ENCODE peak calls at places on chromosomes 16 and 17, in six cellular contexts. J is lower lobe of right lung, H is GM06990, O is body of pancreas, C is DND-41, I is cardiac muscle cell. P is an unnamed sample.

GRCh38 chr17:1197379-1197778 is 17.6 kb upstream of the ABR start:
- DNase-seq in J (peak; percentile 57), C (peak; percentile 20), O (no peak), I (peak; percentile 91), H (no peak), P (no peak)

GRCh38 chr17:4833941-4834501 is 881 bp downstream of the MINK1 start:
- DNase-seq in C (peak; percentile 36), J (peak; percentile 61), O (peak; percentile 30), I (peak; percentile 53), H (no peak), P (no peak)

GRCh38 chr17:77141846-77142449 is 1.2 kb downstream of the SEC14L1 start:
- DNase-seq in I (no peak), O (no peak), J (no peak), H (no peak), C (no peak), P (no peak)

GRCh38 chr16:7103056-7103455 is 229.6 kb upstream of the RBFOX1 start:
- DNase-seq in H (no peak), I (no peak), O (no peak), J (no peak), C (no peak), P (no peak)

GRCh38 chr16:87550510-87550961 is 51.8 kb upstream of the JPH3 start:
- DNase-seq in O (peak; percentile 53), H (peak; percentile 32), C (peak; percentile 58), J (peak; percentile 67), I (no peak), P (no peak)

GRCh38 chr16:51151951-51152663 is 1.0 kb upstream of the SALL1 start:
- DNase-seq in O (peak; percentile 41), J (no peak), H (no peak), C (no peak), I (peak; percentile 89), P (no peak)

GRCh38 chr17:69305177-69305576 is 21.8 kb downstream of the ABCA5 start:
- DNase-seq in H (no peak), J (no peak), C (no peak), O (no peak), I (no peak), P (no peak)

GRCh38 chr16:4734063-4734729 is at the start of the genes ANKS3 and DNAAF8:
- DNase-seq in O (peak; percentile 98), C (peak; percentile 85), I (peak; percentile 99), J (peak; percentile 97), H (peak; percentile 93), P (peak; percentile 65)

GRCh38 chr17:69246726-69247375 is 18.2 kb upstream of the ABCA10 start:
- DNase-seq in I (peak; percentile 76), H (no peak), J (no peak), C (no peak), O (no peak), P (peak; percentile 10)

GRCh38 chr17:49443862-49444261 is 29.2 kb upstream of the PHB1 start:
- DNase-seq in J (no peak), O (no peak), I (peak; percentile 65), C (no peak), H (no peak), P (no peak)

GRCh38 chr17:63430223-63430622 is 15.9 kb downstream of the CYB561 start:
- DNase-seq in I (no peak), C (no peak), J (no peak), O (no peak), H (no peak), P (no peak)

GRCh38 chr17:46768540-46768870 is 50.0 kb downstream of the WNT3 start:
- DNase-seq in H (no peak), I (no peak), J (no peak), O (no peak), C (no peak), P (no peak)

GRCh38 chr17:21042434-21043295 is at the start of gene USP22:
- DNase-seq in C (no peak), I (no peak), J (peak; percentile 66), H (no peak), O (peak; percentile 44), P (peak; percentile 59)

GRCh38 chr17:39627170-39627716 is 491 bp downstream of the PPP1R1B start:
- DNase-seq in O (no peak), I (no peak), H (no peak), J (no peak), C (no peak), P (no peak)
- H3K4me3 ChIP-seq in O (peak overlapping the region; percentile 18), I (peak overlapping the region; percentile 56), H (no peak overlapping the region), J (peak overlapping the region; percentile 49), C (no peak overlapping the region), P (no peak overlapping the region)

GRCh38 chr16:2586241-2586640 is 48.4 kb downstream of the PDPK1 start:
- DNase-seq in J (peak; percentile 32), O (no peak), H (no peak), I (no peak), C (peak; percentile 18), P (no peak)
- TF ChIP-seq CTCF in J (no peak), O (no peak), H (peak; percentile 19), I (peak; percentile 21), C (peak; percentile 56), P (peak; percentile 27)

GRCh38 chr16:48311242-48311641 is 63.9 kb upstream of the ABCC11 start:
- DNase-seq in C (no peak), J (no peak), I (no peak), H (no peak), O (no peak), P (no peak)
- H3K4me3 ChIP-seq in C (no peak overlapping the region), J (no peak overlapping the region), I (no peak overlapping the region), H (no peak overlapping the region), O (no peak overlapping the region), P (no peak overlapping the region)

DNA sequence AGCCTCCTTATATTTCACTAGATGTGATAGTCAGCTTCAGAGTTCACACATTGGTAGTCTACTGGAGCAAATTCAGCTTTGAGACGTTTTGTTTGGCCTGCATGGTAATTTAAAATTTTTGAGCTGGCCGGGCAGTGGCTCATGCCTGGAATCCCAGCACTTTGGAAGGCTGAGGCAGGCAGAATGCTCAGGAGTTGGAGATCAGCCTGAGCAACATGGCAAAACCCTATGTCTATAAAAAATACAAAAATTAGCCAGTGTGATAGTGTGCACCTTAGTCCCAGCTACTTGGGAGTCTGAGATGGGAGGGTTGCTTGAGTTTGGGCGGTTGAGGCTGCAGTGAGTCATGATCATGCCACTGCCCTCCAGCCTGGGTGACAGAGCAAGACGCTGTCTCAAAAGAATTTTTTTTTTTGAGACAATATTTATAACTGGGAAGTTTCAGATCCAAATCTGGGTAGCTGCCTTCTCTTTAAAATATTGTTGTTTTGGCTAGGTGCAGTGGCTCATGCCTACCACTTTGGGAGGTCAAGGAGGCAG is 4.8 kb upstream of the BLMH start:
- DNase-seq in J (no peak), I (no peak), H (no peak), O (no peak), C (no peak), P (no peak)
- TF ChIP-seq CTCF in J (no peak), I (no peak), H (no peak), O (no peak), C (no peak), P (no peak)

GRCh38 chr17:82594571-82594970 is 53.7 kb downstream of the WDR45B start:
- DNase-seq in I (no peak), O (no peak), J (peak; percentile 44), C (no peak), H (no peak), P (no peak)
- H3K4me3 ChIP-seq in I (no peak overlapping the region), O (no peak overlapping the region), J (no peak overlapping the region), C (no peak overlapping the region), H (no peak overlapping the region), P (no peak overlapping the region)

GRCh38 chr17:44502598-44503079 is 567 bp downstream of the GPATCH8 start:
- DNase-seq in J (no peak), O (no peak), I (no peak), C (no peak), H (no peak), P (no peak)
- TF ChIP-seq CTCF in J (no peak), O (no peak), I (no peak), C (no peak), H (no peak), P (no peak)

DNA sequence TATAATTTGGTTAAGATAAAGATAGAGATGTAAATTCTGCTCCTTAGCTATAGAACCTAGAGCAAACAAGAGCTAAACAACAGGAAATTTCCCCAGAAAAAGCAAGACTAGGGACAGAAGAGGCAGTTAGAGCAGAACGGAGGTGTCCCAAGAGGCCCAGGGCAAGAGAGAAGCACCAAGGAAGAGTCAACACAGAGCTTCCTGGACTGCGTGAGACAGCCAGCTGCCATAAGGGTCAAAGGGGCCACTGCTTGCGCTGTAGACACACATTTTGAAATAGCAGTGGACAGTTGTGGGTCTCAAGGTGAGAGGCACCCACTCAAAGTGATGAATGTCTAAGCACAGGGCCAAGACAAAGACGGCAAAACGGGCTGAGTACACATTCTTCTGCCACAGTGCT is 156.6 kb downstream of the PARN start:
- DNase-seq in C (no peak), H (no peak), J (no peak), O (no peak), I (no peak), P (no peak)
- H3K4me3 ChIP-seq in C (no peak overlapping the region), H (no peak overlapping the region), J (no peak overlapping the region), O (no peak overlapping the region), I (no peak overlapping the region), P (no peak overlapping the region)

GRCh38 chr17:74925242-74925641 is 1.2 kb downstream of the OTOP2 start:
- DNase-seq in C (no peak), O (no peak), H (no peak), J (peak; percentile 23), I (no peak), P (no peak)

GRCh38 chr17:74922694-74923537 is at the start of gene USH1G:
- DNase-seq in I (peak; percentile 8), C (peak; percentile 15), O (peak; percentile 35), H (no peak), J (no peak), P (no peak)

GRCh38 chr17:74922172-74922571 is 883 bp downstream of the USH1G start:
- DNase-seq in H (no peak), I (no peak), O (no peak), J (no peak), C (no peak), P (no peak)

GRCh38 chr17:74924250-74924948 is at the start of gene OTOP2:
- DNase-seq in O (no peak), I (no peak), C (no peak), H (no peak), J (peak; percentile 73), P (no peak)

DNA sequence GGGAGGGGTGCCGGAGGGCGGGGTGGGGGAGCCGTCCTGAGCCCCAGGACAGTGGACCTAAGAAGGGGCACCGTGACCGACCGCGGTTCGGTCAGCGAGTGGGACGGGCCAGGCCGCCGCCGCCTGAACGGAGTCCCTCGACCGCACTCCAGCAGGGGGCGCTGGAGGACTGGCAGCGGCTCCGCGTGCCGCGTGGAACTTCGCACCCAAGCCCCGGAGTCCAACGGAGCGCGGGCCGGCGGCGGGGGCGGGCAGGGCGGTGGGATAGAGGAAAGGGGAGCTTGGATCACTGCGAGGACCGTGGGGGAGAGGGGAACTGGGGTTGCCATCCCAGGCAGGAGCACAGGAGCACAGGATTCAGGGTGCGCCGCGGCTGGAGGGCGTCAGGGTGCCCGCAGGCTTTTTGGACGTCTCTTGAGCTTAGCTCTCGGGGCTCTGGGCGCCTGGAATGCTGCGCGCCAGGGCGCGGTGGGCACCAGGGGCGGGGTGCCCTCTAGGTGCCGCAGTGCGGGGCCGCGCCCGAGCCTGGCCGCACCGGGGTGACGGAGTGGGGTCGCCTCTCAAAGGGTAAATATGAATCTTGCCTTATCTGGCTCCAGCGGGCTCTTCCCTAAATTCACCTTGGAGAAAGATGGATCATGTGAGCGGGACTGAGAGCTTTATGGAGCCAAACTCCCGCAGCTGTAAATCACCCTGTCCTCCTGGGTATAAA is 379 bp upstream of the OTOP2 start:
- DNase-seq in J (peak; percentile 85), H (peak; percentile 54), C (no peak), I (peak; percentile 53), O (peak; percentile 79), P (no peak)
- TF ChIP-seq CTCF in J (peak; percentile 89), H (peak; percentile 83), C (peak; percentile 46), I (peak; percentile 57), O (peak; percentile 72), P (peak; percentile 80)